ENCODE peak calls at places on chromosomes 3 and 15, in six cellular contexts. One of them, this sample, is unnamed.

GRCh38 chr3:135989247-135989646 is 23.7 kb downstream of the PPP2R3A start:
- DNase-seq in GM04504: peak
- DNase-seq in NCI-H748 treated with DMSO at 0.1 percent for 48 hours: no peak
- DNase-seq in EL: peak
- DNase-seq in activated CD8-positive, alpha-beta memory T cell treated with anti-CD3 and anti-CD28 coated beads for 4 hours: no peak
- DNase-seq in occipital lobe: no peak
- DNase-seq in this sample: no peak

GRCh38 chr15:68032672-68033071 is 21.4 kb upstream of the PIAS1 start:
- DNase-seq in GM04504: no peak
- DNase-seq in NCI-H748 treated with DMSO at 0.1 percent for 48 hours: no peak
- DNase-seq in EL: no peak
- DNase-seq in activated CD8-positive, alpha-beta memory T cell treated with anti-CD3 and anti-CD28 coated beads for 4 hours: no peak
- DNase-seq in occipital lobe: no peak
- DNase-seq in this sample: no peak

GRCh38 chr15:39381517-39381916 is 199.4 kb upstream of the THBS1 start:
- DNase-seq in GM04504: no peak
- DNase-seq in NCI-H748 treated with DMSO at 0.1 percent for 48 hours: no peak
- DNase-seq in EL: peak
- DNase-seq in activated CD8-positive, alpha-beta memory T cell treated with anti-CD3 and anti-CD28 coated beads for 4 hours: no peak
- DNase-seq in occipital lobe: no peak
- DNase-seq in this sample: no peak

GRCh38 chr15:70142322-70143191 is 44.8 kb upstream of the TLE3 start:
- DNase-seq in GM04504: no peak
- DNase-seq in NCI-H748 treated with DMSO at 0.1 percent for 48 hours: no peak
- DNase-seq in EL: peak
- DNase-seq in activated CD8-positive, alpha-beta memory T cell treated with anti-CD3 and anti-CD28 coated beads for 4 hours: no peak
- DNase-seq in occipital lobe: no peak
- DNase-seq in this sample: no peak

GRCh38 chr3:23648326-23648964 is 157.3 kb upstream of the UBE2E1 start:
- DNase-seq in GM04504: peak
- DNase-seq in NCI-H748 treated with DMSO at 0.1 percent for 48 hours: no peak
- DNase-seq in EL: peak
- DNase-seq in activated CD8-positive, alpha-beta memory T cell treated with anti-CD3 and anti-CD28 coated beads for 4 hours: no peak
- DNase-seq in occipital lobe: no peak
- DNase-seq in this sample: no peak

GRCh38 chr3:138297059-138297607 is 32.5 kb downstream of the NME9 start:
- DNase-seq in GM04504: no peak
- DNase-seq in NCI-H748 treated with DMSO at 0.1 percent for 48 hours: no peak
- DNase-seq in EL: no peak
- DNase-seq in activated CD8-positive, alpha-beta memory T cell treated with anti-CD3 and anti-CD28 coated beads for 4 hours: no peak
- DNase-seq in occipital lobe: no peak
- DNase-seq in this sample: no peak

GRCh38 chr3:171810278-171811058 is at the start of gene PLD1:
- DNase-seq in GM04504: peak
- DNase-seq in NCI-H748 treated with DMSO at 0.1 percent for 48 hours: no peak
- DNase-seq in EL: peak
- DNase-seq in activated CD8-positive, alpha-beta memory T cell treated with anti-CD3 and anti-CD28 coated beads for 4 hours: no peak
- DNase-seq in occipital lobe: peak
- DNase-seq in this sample: peak

GRCh38 chr3:42698216-42698910 is 4.2 kb downstream of the HHATL start:
- DNase-seq in GM04504: no peak
- DNase-seq in NCI-H748 treated with DMSO at 0.1 percent for 48 hours: no peak
- DNase-seq in EL: no peak
- DNase-seq in activated CD8-positive, alpha-beta memory T cell treated with anti-CD3 and anti-CD28 coated beads for 4 hours: no peak
- DNase-seq in occipital lobe: no peak
- DNase-seq in this sample: no peak

GRCh38 chr3:194928183-194928736 is 242.6 kb downstream of the FAM43A start:
- DNase-seq in GM04504: no peak
- DNase-seq in NCI-H748 treated with DMSO at 0.1 percent for 48 hours: no peak
- DNase-seq in EL: peak
- DNase-seq in activated CD8-positive, alpha-beta memory T cell treated with anti-CD3 and anti-CD28 coated beads for 4 hours: no peak
- DNase-seq in occipital lobe: no peak
- DNase-seq in this sample: no peak

GRCh38 chr3:158488670-158489069 is 82.3 kb upstream of the MLF1 start:
- DNase-seq in GM04504: no peak
- DNase-seq in NCI-H748 treated with DMSO at 0.1 percent for 48 hours: no peak
- DNase-seq in EL: peak
- DNase-seq in activated CD8-positive, alpha-beta memory T cell treated with anti-CD3 and anti-CD28 coated beads for 4 hours: no peak
- DNase-seq in occipital lobe: no peak
- DNase-seq in this sample: no peak

GRCh38 chr3:157311633-157312365 is 124.9 kb upstream of the PTX3 start:
- DNase-seq in GM04504: peak
- DNase-seq in NCI-H748 treated with DMSO at 0.1 percent for 48 hours: no peak
- DNase-seq in EL: peak
- DNase-seq in activated CD8-positive, alpha-beta memory T cell treated with anti-CD3 and anti-CD28 coated beads for 4 hours: no peak
- DNase-seq in occipital lobe: no peak
- DNase-seq in this sample: no peak

GRCh38 chr15:36887214-36888017 is 212.9 kb downstream of the MEIS2 start:
- DNase-seq in GM04504: no peak
- DNase-seq in NCI-H748 treated with DMSO at 0.1 percent for 48 hours: no peak
- DNase-seq in EL: peak
- DNase-seq in activated CD8-positive, alpha-beta memory T cell treated with anti-CD3 and anti-CD28 coated beads for 4 hours: no peak
- DNase-seq in occipital lobe: no peak
- DNase-seq in this sample: no peak

GRCh38 chr3:105676621-105677300 is 192.1 kb downstream of the CBLB start:
- DNase-seq in GM04504: no peak
- DNase-seq in NCI-H748 treated with DMSO at 0.1 percent for 48 hours: no peak
- DNase-seq in EL: no peak
- DNase-seq in activated CD8-positive, alpha-beta memory T cell treated with anti-CD3 and anti-CD28 coated beads for 4 hours: no peak
- DNase-seq in occipital lobe: no peak
- DNase-seq in this sample: no peak

GRCh38 chr3:132038198-132038825 is 3.5 kb upstream of the CPNE4 start:
- DNase-seq in GM04504: peak
- DNase-seq in NCI-H748 treated with DMSO at 0.1 percent for 48 hours: peak
- DNase-seq in EL: peak
- DNase-seq in activated CD8-positive, alpha-beta memory T cell treated with anti-CD3 and anti-CD28 coated beads for 4 hours: no peak
- DNase-seq in occipital lobe: no peak
- DNase-seq in this sample: peak

GRCh38 chr3:195139091-195139875 is 131.7 kb downstream of the XXYLT1 start:
- DNase-seq in GM04504: no peak
- DNase-seq in NCI-H748 treated with DMSO at 0.1 percent for 48 hours: no peak
- DNase-seq in EL: no peak
- DNase-seq in activated CD8-positive, alpha-beta memory T cell treated with anti-CD3 and anti-CD28 coated beads for 4 hours: no peak
- DNase-seq in occipital lobe: no peak
- DNase-seq in this sample: no peak

GRCh38 chr15:77748078-77749064 is 115.7 kb upstream of the LINGO1 start:
- DNase-seq in GM04504: no peak
- DNase-seq in NCI-H748 treated with DMSO at 0.1 percent for 48 hours: no peak
- DNase-seq in EL: no peak
- DNase-seq in activated CD8-positive, alpha-beta memory T cell treated with anti-CD3 and anti-CD28 coated beads for 4 hours: no peak
- DNase-seq in occipital lobe: no peak
- DNase-seq in this sample: no peak

GRCh38 chr3:195909294-195909644 is 918 bp upstream of the TNK2 start:
- DNase-seq in GM04504: no peak
- DNase-seq in NCI-H748 treated with DMSO at 0.1 percent for 48 hours: no peak
- DNase-seq in EL: peak
- DNase-seq in activated CD8-positive, alpha-beta memory T cell treated with anti-CD3 and anti-CD28 coated beads for 4 hours: no peak
- DNase-seq in occipital lobe: no peak
- DNase-seq in this sample: no peak

GRCh38 chr15:74422723-74423442 is 10.9 kb downstream of the SEMA7A start:
- DNase-seq in GM04504: no peak
- DNase-seq in NCI-H748 treated with DMSO at 0.1 percent for 48 hours: no peak
- DNase-seq in EL: peak
- DNase-seq in activated CD8-positive, alpha-beta memory T cell treated with anti-CD3 and anti-CD28 coated beads for 4 hours: no peak
- DNase-seq in occipital lobe: no peak
- DNase-seq in this sample: no peak

GRCh38 chr3:184693011-184693975 is 18.6 kb downstream of the MAGEF1 start:
- DNase-seq in GM04504: no peak
- DNase-seq in NCI-H748 treated with DMSO at 0.1 percent for 48 hours: no peak
- DNase-seq in EL: no peak
- DNase-seq in activated CD8-positive, alpha-beta memory T cell treated with anti-CD3 and anti-CD28 coated beads for 4 hours: no peak
- DNase-seq in occipital lobe: no peak
- DNase-seq in this sample: no peak

GRCh38 chr3:53719796-53720195 is 126.4 kb downstream of the CHDH start:
- DNase-seq in GM04504: no peak
- DNase-seq in NCI-H748 treated with DMSO at 0.1 percent for 48 hours: no peak
- DNase-seq in EL: no peak
- DNase-seq in activated CD8-positive, alpha-beta memory T cell treated with anti-CD3 and anti-CD28 coated beads for 4 hours: no peak
- DNase-seq in occipital lobe: no peak
- DNase-seq in this sample: no peak

GRCh38 chr3:48070030-48070429 is 53.8 kb upstream of the MAP4 start:
- DNase-seq in GM04504: no peak
- DNase-seq in NCI-H748 treated with DMSO at 0.1 percent for 48 hours: no peak
- DNase-seq in EL: no peak
- DNase-seq in activated CD8-positive, alpha-beta memory T cell treated with anti-CD3 and anti-CD28 coated beads for 4 hours: no peak
- DNase-seq in occipital lobe: no peak
- DNase-seq in this sample: no peak

GRCh38 chr3:83233715-83234114 is 1472.3 kb upstream of the GBE1 start:
- DNase-seq in GM04504: no peak
- DNase-seq in NCI-H748 treated with DMSO at 0.1 percent for 48 hours: no peak
- DNase-seq in EL: no peak
- DNase-seq in activated CD8-positive, alpha-beta memory T cell treated with anti-CD3 and anti-CD28 coated beads for 4 hours: no peak
- DNase-seq in occipital lobe: no peak
- DNase-seq in this sample: no peak

GRCh38 chr3:134338516-134339261 is 35.6 kb downstream of the AMOTL2 start:
- DNase-seq in GM04504: no peak
- DNase-seq in NCI-H748 treated with DMSO at 0.1 percent for 48 hours: no peak
- DNase-seq in EL: no peak
- DNase-seq in activated CD8-positive, alpha-beta memory T cell treated with anti-CD3 and anti-CD28 coated beads for 4 hours: no peak
- DNase-seq in occipital lobe: no peak
- DNase-seq in this sample: no peak

GRCh38 chr3:152257246-152258074 is 11.3 kb upstream of the MBNL1 start:
- DNase-seq in GM04504: no peak
- DNase-seq in NCI-H748 treated with DMSO at 0.1 percent for 48 hours: no peak
- DNase-seq in EL: no peak
- DNase-seq in activated CD8-positive, alpha-beta memory T cell treated with anti-CD3 and anti-CD28 coated beads for 4 hours: no peak
- DNase-seq in occipital lobe: no peak
- DNase-seq in this sample: no peak

GRCh38 chr3:142288032-142288638 is 62.8 kb upstream of the GK5 start:
- DNase-seq in GM04504: no peak
- DNase-seq in NCI-H748 treated with DMSO at 0.1 percent for 48 hours: no peak
- DNase-seq in EL: no peak
- DNase-seq in activated CD8-positive, alpha-beta memory T cell treated with anti-CD3 and anti-CD28 coated beads for 4 hours: no peak
- DNase-seq in occipital lobe: no peak
- DNase-seq in this sample: no peak

GRCh38 chr3:172557515-172558220 is 34.4 kb upstream of the TNFSF10 start:
- DNase-seq in GM04504: peak
- DNase-seq in NCI-H748 treated with DMSO at 0.1 percent for 48 hours: no peak
- DNase-seq in EL: no peak
- DNase-seq in activated CD8-positive, alpha-beta memory T cell treated with anti-CD3 and anti-CD28 coated beads for 4 hours: no peak
- DNase-seq in occipital lobe: no peak
- DNase-seq in this sample: no peak

GRCh38 chr3:49277357-49277723 is 308 bp upstream of the C3orf62 start:
- DNase-seq in GM04504: no peak
- DNase-seq in NCI-H748 treated with DMSO at 0.1 percent for 48 hours: no peak
- DNase-seq in EL: no peak
- DNase-seq in activated CD8-positive, alpha-beta memory T cell treated with anti-CD3 and anti-CD28 coated beads for 4 hours: no peak
- DNase-seq in occipital lobe: no peak
- DNase-seq in this sample: no peak

GRCh38 chr3:54433846-54434245 is 311.5 kb downstream of the CACNA2D3 start:
- DNase-seq in GM04504: no peak
- DNase-seq in NCI-H748 treated with DMSO at 0.1 percent for 48 hours: no peak
- DNase-seq in EL: no peak
- DNase-seq in activated CD8-positive, alpha-beta memory T cell treated with anti-CD3 and anti-CD28 coated beads for 4 hours: no peak
- DNase-seq in occipital lobe: no peak
- DNase-seq in this sample: peak

This sample was measured in COR-L47.